ENCODE peak calls at places on chromosomes 11 and 22, in eight cellular contexts. One of them, this sample, is unnamed.

GRCh38 chr11:83537131-83537610 is 251.0 kb upstream of the CCDC90B start:
- DNase-seq in pancreas: no peak
- DNase-seq in left ventricle myocardium inferior: no peak
- DNase-seq in RWPE1: no peak
- DNase-seq in A673: no peak
- DNase-seq in A549: no peak
- DNase-seq in DND-41: no peak
- DNase-seq in uterus: no peak
- DNase-seq in this sample: no peak

GRCh38 chr22:23762866-23763578 is at the start of gene C22orf15:
- DNase-seq in pancreas: no peak
- DNase-seq in uterus: no peak
- DNase-seq in DND-41: peak
- DNase-seq in left ventricle myocardium inferior: no peak
- DNase-seq in A549: no peak
- DNase-seq in A673: peak
- DNase-seq in RWPE1: no peak
- DNase-seq in this sample: no peak

GRCh38 chr11:3939211-3939610 is 83.7 kb downstream of the STIM1 start:
- DNase-seq in left ventricle myocardium inferior: no peak
- DNase-seq in RWPE1: no peak
- DNase-seq in uterus: no peak
- DNase-seq in A673: no peak
- DNase-seq in pancreas: no peak
- DNase-seq in DND-41: no peak
- DNase-seq in A549: no peak
- DNase-seq in this sample: no peak

GRCh38 chr11:131375936-131376335 is 5.5 kb downstream of the NTM start:
- DNase-seq in DND-41: no peak
- DNase-seq in left ventricle myocardium inferior: no peak
- DNase-seq in uterus: no peak
- DNase-seq in RWPE1: no peak
- DNase-seq in A673: no peak
- DNase-seq in A549: no peak
- DNase-seq in pancreas: no peak
- DNase-seq in this sample: no peak

GRCh38 chr22:35484651-35485372 is 55.8 kb upstream of the RASD2 start:
- DNase-seq in A673: no peak
- DNase-seq in left ventricle myocardium inferior: no peak
- DNase-seq in uterus: no peak
- DNase-seq in A549: no peak
- DNase-seq in RWPE1: no peak
- DNase-seq in pancreas: no peak
- DNase-seq in DND-41: no peak
- DNase-seq in this sample: no peak

GRCh38 chr11:64233913-64234839 is at the start of gene VEGFB:
- DNase-seq in A673: peak
- DNase-seq in RWPE1: no peak
- DNase-seq in left ventricle myocardium inferior: peak
- DNase-seq in pancreas: peak
- DNase-seq in uterus: peak
- DNase-seq in DND-41: peak
- DNase-seq in A549: no peak
- DNase-seq in this sample: peak

GRCh38 chr11:38683484-38683883 is 2085.4 kb upstream of the RAG2 start:
- DNase-seq in pancreas: no peak
- DNase-seq in DND-41: no peak
- DNase-seq in A549: no peak
- DNase-seq in uterus: no peak
- DNase-seq in left ventricle myocardium inferior: no peak
- DNase-seq in A673: no peak
- DNase-seq in RWPE1: no peak
- DNase-seq in this sample: no peak

GRCh38 chr11:92839450-92839849 is 130.0 kb upstream of the MTNR1B start:
- DNase-seq in RWPE1: no peak
- DNase-seq in left ventricle myocardium inferior: no peak
- DNase-seq in A673: no peak
- DNase-seq in pancreas: no peak
- DNase-seq in DND-41: no peak
- DNase-seq in A549: no peak
- DNase-seq in uterus: no peak
- DNase-seq in this sample: no peak

GRCh38 chr22:49894321-49895072 is 23.7 kb downstream of the ALG12 start:
- DNase-seq in left ventricle myocardium inferior: no peak
- DNase-seq in pancreas: no peak
- DNase-seq in RWPE1: no peak
- DNase-seq in DND-41: no peak
- DNase-seq in uterus: no peak
- DNase-seq in A549: no peak
- DNase-seq in A673: no peak
- DNase-seq in this sample: no peak

GRCh38 chr11:17524221-17524620 is 20.0 kb downstream of the USH1C start:
- DNase-seq in left ventricle myocardium inferior: no peak
- DNase-seq in pancreas: no peak
- DNase-seq in A549: no peak
- DNase-seq in DND-41: no peak
- DNase-seq in A673: no peak
- DNase-seq in RWPE1: no peak
- DNase-seq in uterus: no peak
- DNase-seq in this sample: no peak

GRCh38 chr11:118057424-118058145 is 19.3 kb upstream of the TMPRSS4 start:
- DNase-seq in uterus: no peak
- DNase-seq in A549: no peak
- DNase-seq in A673: no peak
- DNase-seq in pancreas: no peak
- DNase-seq in left ventricle myocardium inferior: no peak
- DNase-seq in RWPE1: no peak
- DNase-seq in DND-41: no peak
- DNase-seq in this sample: no peak

GRCh38 chr11:127895776-127896175 is 691.6 kb downstream of the ETS1 start:
- DNase-seq in left ventricle myocardium inferior: no peak
- DNase-seq in A673: no peak
- DNase-seq in RWPE1: no peak
- DNase-seq in pancreas: no peak
- DNase-seq in uterus: no peak
- DNase-seq in DND-41: no peak
- DNase-seq in A549: no peak
- DNase-seq in this sample: no peak

GRCh38 chr11:129190087-129190486 is 2.0 kb downstream of the ARHGAP32 start:
- DNase-seq in RWPE1: no peak
- DNase-seq in DND-41: no peak
- DNase-seq in pancreas: no peak
- DNase-seq in left ventricle myocardium inferior: no peak
- DNase-seq in A673: no peak
- DNase-seq in uterus: no peak
- DNase-seq in A549: peak
- DNase-seq in this sample: peak

GRCh38 chr22:26709617-26710390 is 52.4 kb downstream of the MIAT start:
- DNase-seq in DND-41: no peak
- DNase-seq in RWPE1: no peak
- DNase-seq in uterus: no peak
- DNase-seq in A673: no peak
- DNase-seq in A549: no peak
- DNase-seq in left ventricle myocardium inferior: no peak
- DNase-seq in pancreas: no peak
- DNase-seq in this sample: no peak

GRCh38 chr11:106329273-106330018 is 252.0 kb downstream of the AASDHPPT start:
- DNase-seq in left ventricle myocardium inferior: no peak
- DNase-seq in A549: no peak
- DNase-seq in A673: no peak
- DNase-seq in RWPE1: no peak
- DNase-seq in uterus: no peak
- DNase-seq in pancreas: no peak
- DNase-seq in DND-41: no peak
- DNase-seq in this sample: no peak
- TF ChIP-seq CTCF in left ventricle myocardium inferior: no peak
- TF ChIP-seq CTCF in A549: no peak
- TF ChIP-seq CTCF in A673: no peak
- TF ChIP-seq CTCF in RWPE1: no peak
- TF ChIP-seq CTCF in uterus: no peak
- TF ChIP-seq CTCF in pancreas: no peak
- TF ChIP-seq CTCF in DND-41: no peak
- TF ChIP-seq CTCF in this sample: no peak

DNA sequence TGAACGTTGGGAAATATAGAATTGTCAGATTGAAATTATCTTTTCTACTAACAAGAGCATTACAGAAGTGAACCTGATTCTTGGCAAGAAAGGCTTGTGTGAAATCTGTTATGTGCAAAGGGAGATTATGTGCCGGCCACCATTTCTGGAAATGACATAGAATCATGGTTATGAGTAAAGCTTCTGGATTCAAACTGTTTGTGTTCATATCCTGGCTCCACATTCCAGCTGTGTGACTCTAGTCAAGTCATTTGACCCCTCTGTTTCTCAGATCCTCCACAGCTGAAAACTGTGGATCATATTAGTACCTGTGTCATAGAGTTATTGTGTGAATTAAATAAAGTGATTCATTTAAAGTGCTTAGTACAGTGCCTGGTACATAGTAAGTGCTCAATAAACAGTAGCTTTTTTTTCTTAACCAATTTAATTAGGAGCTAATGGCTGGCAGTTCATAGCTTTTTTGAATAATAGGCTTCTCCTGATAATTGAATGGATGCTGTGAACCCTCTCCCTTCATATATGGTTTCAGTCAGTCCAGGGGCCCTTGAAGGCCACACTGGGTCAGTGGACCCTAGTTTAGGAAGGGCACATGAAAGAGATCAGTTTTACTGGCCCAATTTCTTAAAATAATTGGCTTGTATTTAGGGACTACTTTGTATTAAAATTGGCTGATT is 34.6 kb downstream of the EHF start:
- DNase-seq in left ventricle myocardium inferior: no peak
- DNase-seq in DND-41: no peak
- DNase-seq in uterus: no peak
- DNase-seq in pancreas: no peak
- DNase-seq in A549: no peak
- DNase-seq in RWPE1: no peak
- DNase-seq in A673: no peak
- DNase-seq in this sample: no peak
- H3K27ac ChIP-seq in left ventricle myocardium inferior: no peak
- H3K27ac ChIP-seq in DND-41: no peak
- H3K27ac ChIP-seq in uterus: no peak
- H3K27ac ChIP-seq in pancreas: peak
- H3K27ac ChIP-seq in A549: peak
- H3K27ac ChIP-seq in RWPE1: peak
- H3K27ac ChIP-seq in A673: no peak
- H3K27ac ChIP-seq in this sample: peak

GRCh38 chr22:41827671-41828070 is 5.2 kb upstream of the SREBF2 start:
- DNase-seq in A673: no peak
- DNase-seq in pancreas: no peak
- DNase-seq in DND-41: no peak
- DNase-seq in left ventricle myocardium inferior: no peak
- DNase-seq in uterus: no peak
- DNase-seq in A549: no peak
- DNase-seq in RWPE1: no peak
- DNase-seq in this sample: no peak

GRCh38 chr22:41828516-41828915 is 4.4 kb upstream of the SREBF2 start:
- DNase-seq in pancreas: peak
- DNase-seq in A549: no peak
- DNase-seq in uterus: no peak
- DNase-seq in RWPE1: no peak
- DNase-seq in left ventricle myocardium inferior: no peak
- DNase-seq in A673: no peak
- DNase-seq in DND-41: no peak
- DNase-seq in this sample: peak

GRCh38 chr22:41831383-41831782 is 1.5 kb upstream of the SREBF2 start:
- DNase-seq in DND-41: peak
- DNase-seq in RWPE1: no peak
- DNase-seq in A549: no peak
- DNase-seq in uterus: no peak
- DNase-seq in left ventricle myocardium inferior: no peak
- DNase-seq in A673: no peak
- DNase-seq in pancreas: no peak
- DNase-seq in this sample: no peak

GRCh38 chr22:41831828-41832552 is 915 bp upstream of the SREBF2 start:
- DNase-seq in DND-41: no peak
- DNase-seq in pancreas: no peak
- DNase-seq in uterus: no peak
- DNase-seq in A549: no peak
- DNase-seq in A673: peak
- DNase-seq in RWPE1: no peak
- DNase-seq in left ventricle myocardium inferior: no peak
- DNase-seq in this sample: no peak

DNA sequence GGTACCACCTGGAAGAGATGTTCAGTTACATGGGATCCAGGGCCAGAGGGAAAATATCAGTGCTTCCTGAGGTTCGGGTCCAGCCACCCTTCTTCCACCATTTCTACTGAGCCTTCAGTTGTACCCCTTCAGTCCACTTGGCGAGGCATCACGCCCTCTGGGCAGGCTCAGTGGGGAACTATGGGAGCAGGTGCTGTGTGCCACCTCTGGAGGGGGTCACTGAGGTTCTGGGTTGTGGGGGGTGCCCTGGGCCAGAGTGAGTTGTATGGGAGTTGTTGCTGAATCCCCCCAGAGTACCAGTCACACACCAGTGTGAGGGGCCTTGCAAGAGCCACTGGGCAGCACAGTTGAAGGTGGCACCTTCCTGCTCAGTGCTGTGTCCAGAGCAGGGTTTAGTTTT is 2.7 kb upstream of the SREBF2 start:
- DNase-seq in A549: no peak
- DNase-seq in DND-41: peak
- DNase-seq in uterus: no peak
- DNase-seq in pancreas: no peak
- DNase-seq in left ventricle myocardium inferior: no peak
- DNase-seq in A673: no peak
- DNase-seq in RWPE1: no peak
- DNase-seq in this sample: no peak
- TF ChIP-seq CTCF in A549: no peak
- TF ChIP-seq CTCF in DND-41: peak
- TF ChIP-seq CTCF in uterus: no peak
- TF ChIP-seq CTCF in pancreas: no peak
- TF ChIP-seq CTCF in left ventricle myocardium inferior: no peak
- TF ChIP-seq CTCF in A673: no peak
- TF ChIP-seq CTCF in RWPE1: no peak
- TF ChIP-seq CTCF in this sample: no peak

DNA sequence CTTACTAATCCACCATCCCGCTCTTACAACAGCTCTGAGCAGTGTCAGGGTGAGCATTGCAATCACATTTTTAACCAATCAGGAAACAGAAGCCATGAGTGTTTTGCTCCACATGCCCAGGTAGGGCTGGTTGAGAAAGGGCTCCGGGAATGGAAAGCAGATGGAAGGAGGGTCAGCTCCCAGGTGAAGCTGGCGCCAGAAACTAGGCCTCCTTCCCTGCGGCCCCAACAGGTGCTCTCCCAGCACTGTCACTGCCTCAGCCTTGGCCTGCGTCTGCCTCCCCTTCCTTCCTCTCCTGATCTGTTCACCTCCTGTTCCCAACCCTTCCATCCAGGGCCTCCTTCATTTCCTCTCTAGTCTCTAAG is 4.6 kb upstream of the VSIG10L2 start:
- DNase-seq in A673: no peak
- DNase-seq in A549: no peak
- DNase-seq in uterus: no peak
- DNase-seq in pancreas: no peak
- DNase-seq in DND-41: no peak
- DNase-seq in RWPE1: no peak
- DNase-seq in left ventricle myocardium inferior: no peak
- DNase-seq in this sample: peak
- H3K27ac ChIP-seq in A673: no peak
- H3K27ac ChIP-seq in A549: no peak
- H3K27ac ChIP-seq in uterus: no peak
- H3K27ac ChIP-seq in pancreas: no peak
- H3K27ac ChIP-seq in DND-41: no peak
- H3K27ac ChIP-seq in RWPE1: no peak
- H3K27ac ChIP-seq in left ventricle myocardium inferior: peak
- H3K27ac ChIP-seq in this sample: no peak